ENCODE peak calls at places on chromosome 7, in six cellular contexts. One of them, this sample, is unnamed.

GRCh38 chr7:108570146-108570755 is 577 bp downstream of the DNAJB9 start:
- DNase-seq in fibroblast of mammary gland: peak; percentile 53
- DNase-seq in uterus: no peak
- DNase-seq in astrocyte: peak; percentile 31
- DNase-seq in GM06990: no peak
- DNase-seq in choroid plexus epithelial cell: peak; percentile 69
- DNase-seq in this sample: peak; percentile 39

GRCh38 chr7:144834516-144835165 is 1.2 kb downstream of the TPK1 start:
- DNase-seq in fibroblast of mammary gland: peak; percentile 41
- DNase-seq in uterus: no peak
- DNase-seq in astrocyte: no peak
- DNase-seq in GM06990: no peak
- DNase-seq in choroid plexus epithelial cell: peak; percentile 65
- DNase-seq in this sample: no peak

GRCh38 chr7:129363-130221 is 62.8 kb upstream of the FAM20C start:
- DNase-seq in fibroblast of mammary gland: peak; percentile 73
- DNase-seq in uterus: no peak
- DNase-seq in astrocyte: no peak
- DNase-seq in GM06990: no peak
- DNase-seq in choroid plexus epithelial cell: no peak
- DNase-seq in this sample: no peak

GRCh38 chr7:148963583-148964509 is 64.5 kb downstream of the PDIA4 start:
- DNase-seq in fibroblast of mammary gland: peak; percentile 31
- DNase-seq in uterus: no peak
- DNase-seq in astrocyte: no peak
- DNase-seq in GM06990: no peak
- DNase-seq in choroid plexus epithelial cell: peak; percentile 19
- DNase-seq in this sample: no peak

GRCh38 chr7:45709168-45710034 is 135.2 kb downstream of the ADCY1 start:
- DNase-seq in fibroblast of mammary gland: peak; percentile 70
- DNase-seq in uterus: no peak
- DNase-seq in astrocyte: no peak
- DNase-seq in GM06990: no peak
- DNase-seq in choroid plexus epithelial cell: no peak
- DNase-seq in this sample: no peak

GRCh38 chr7:81692146-81692905 is 77.5 kb downstream of the HGF start:
- DNase-seq in fibroblast of mammary gland: peak; percentile 97
- DNase-seq in uterus: no peak
- DNase-seq in astrocyte: peak; percentile 87
- DNase-seq in GM06990: no peak
- DNase-seq in choroid plexus epithelial cell: peak; percentile 44
- DNase-seq in this sample: no peak

GRCh38 chr7:22559829-22560489 is 60.0 kb upstream of the STEAP1B start:
- DNase-seq in fibroblast of mammary gland: peak; percentile 87
- DNase-seq in uterus: peak; percentile 71
- DNase-seq in astrocyte: peak; percentile 57
- DNase-seq in GM06990: no peak
- DNase-seq in choroid plexus epithelial cell: peak; percentile 91
- DNase-seq in this sample: no peak

GRCh38 chr7:114426824-114427223 is 12.2 kb downstream of the FOXP2 start:
- DNase-seq in fibroblast of mammary gland: peak; percentile 40
- DNase-seq in uterus: no peak
- DNase-seq in astrocyte: no peak
- DNase-seq in GM06990: no peak
- DNase-seq in choroid plexus epithelial cell: peak; percentile 72
- DNase-seq in this sample: no peak

GRCh38 chr7:11835260-11835659 is 3.3 kb upstream of the THSD7A start:
- DNase-seq in fibroblast of mammary gland: no peak
- DNase-seq in uterus: no peak
- DNase-seq in astrocyte: no peak
- DNase-seq in GM06990: no peak
- DNase-seq in choroid plexus epithelial cell: peak; percentile 30
- DNase-seq in this sample: no peak

GRCh38 chr7:30815016-30815854 is 44.0 kb downstream of the MINDY4 start:
- DNase-seq in fibroblast of mammary gland: peak; percentile 51
- DNase-seq in uterus: peak; percentile 45
- DNase-seq in astrocyte: no peak
- DNase-seq in GM06990: no peak
- DNase-seq in choroid plexus epithelial cell: no peak
- DNase-seq in this sample: no peak

GRCh38 chr7:365593-365992 is 75.6 kb downstream of the FOXL3 start:
- DNase-seq in fibroblast of mammary gland: no peak
- DNase-seq in uterus: no peak
- DNase-seq in astrocyte: no peak
- DNase-seq in GM06990: no peak
- DNase-seq in choroid plexus epithelial cell: no peak
- DNase-seq in this sample: no peak

GRCh38 chr7:141695803-141696289 is 6.1 kb downstream of the DENND11 start:
- DNase-seq in fibroblast of mammary gland: no peak
- DNase-seq in uterus: no peak
- DNase-seq in astrocyte: no peak
- DNase-seq in GM06990: no peak
- DNase-seq in choroid plexus epithelial cell: no peak
- DNase-seq in this sample: no peak

GRCh38 chr7:1387261-1387660 is 72.0 kb downstream of the MICALL2 start:
- DNase-seq in fibroblast of mammary gland: no peak
- DNase-seq in uterus: no peak
- DNase-seq in astrocyte: no peak
- DNase-seq in GM06990: no peak
- DNase-seq in choroid plexus epithelial cell: no peak
- DNase-seq in this sample: no peak

GRCh38 chr7:128000854-128001265 is 30.4 kb downstream of the LRRC4 start:
- DNase-seq in fibroblast of mammary gland: peak; percentile 30
- DNase-seq in uterus: no peak
- DNase-seq in astrocyte: no peak
- DNase-seq in GM06990: peak; percentile 17
- DNase-seq in choroid plexus epithelial cell: peak; percentile 13
- DNase-seq in this sample: peak; percentile 24

GRCh38 chr7:34491899-34492298 is 166.1 kb upstream of the NPSR1 start:
- DNase-seq in fibroblast of mammary gland: no peak
- DNase-seq in uterus: no peak
- DNase-seq in astrocyte: no peak
- DNase-seq in GM06990: no peak
- DNase-seq in choroid plexus epithelial cell: no peak
- DNase-seq in this sample: no peak

GRCh38 chr7:85719981-85720963 is 533.4 kb upstream of the SEMA3D start:
- DNase-seq in fibroblast of mammary gland: peak; percentile 83
- DNase-seq in uterus: no peak
- DNase-seq in astrocyte: peak; percentile 45
- DNase-seq in GM06990: no peak
- DNase-seq in choroid plexus epithelial cell: peak; percentile 88
- DNase-seq in this sample: peak; percentile 71

GRCh38 chr7:29270979-29271658 is 76.5 kb downstream of the CHN2 start:
- DNase-seq in fibroblast of mammary gland: no peak
- DNase-seq in uterus: no peak
- DNase-seq in astrocyte: peak; percentile 57
- DNase-seq in GM06990: no peak
- DNase-seq in choroid plexus epithelial cell: no peak
- DNase-seq in this sample: no peak

GRCh38 chr7:82319674-82320118 is 123.9 kb downstream of the CACNA2D1 start:
- DNase-seq in fibroblast of mammary gland: peak; percentile 91
- DNase-seq in uterus: peak; percentile 69
- DNase-seq in astrocyte: peak; percentile 84
- DNase-seq in GM06990: no peak
- DNase-seq in choroid plexus epithelial cell: peak; percentile 85
- DNase-seq in this sample: peak; percentile 41

GRCh38 chr7:43244232-43244631 is 131.8 kb downstream of the HECW1 start:
- DNase-seq in fibroblast of mammary gland: peak; percentile 58
- DNase-seq in uterus: no peak
- DNase-seq in astrocyte: no peak
- DNase-seq in GM06990: no peak
- DNase-seq in choroid plexus epithelial cell: no peak
- DNase-seq in this sample: no peak

GRCh38 chr7:33981221-33981620 is 75.9 kb downstream of the BMPER start:
- DNase-seq in fibroblast of mammary gland: peak; percentile 54
- DNase-seq in uterus: no peak
- DNase-seq in astrocyte: no peak
- DNase-seq in GM06990: no peak
- DNase-seq in choroid plexus epithelial cell: no peak
- DNase-seq in this sample: no peak

GRCh38 chr7:70392870-70393269 is 739.1 kb upstream of the GALNT17 start:
- DNase-seq in fibroblast of mammary gland: no peak
- DNase-seq in uterus: no peak
- DNase-seq in astrocyte: no peak
- DNase-seq in GM06990: no peak
- DNase-seq in choroid plexus epithelial cell: no peak
- DNase-seq in this sample: no peak

GRCh38 chr7:128247640-128248194 is 6.6 kb downstream of the LEP start:
- DNase-seq in fibroblast of mammary gland: peak; percentile 75
- DNase-seq in uterus: no peak
- DNase-seq in astrocyte: peak; percentile 18
- DNase-seq in GM06990: no peak
- DNase-seq in choroid plexus epithelial cell: peak; percentile 24
- DNase-seq in this sample: no peak

GRCh38 chr7:13524076-13524475 is 465.4 kb downstream of the ETV1 start:
- DNase-seq in fibroblast of mammary gland: no peak
- DNase-seq in uterus: no peak
- DNase-seq in astrocyte: no peak
- DNase-seq in GM06990: no peak
- DNase-seq in choroid plexus epithelial cell: peak; percentile 8
- DNase-seq in this sample: no peak

GRCh38 chr7:88452648-88453047 is 146.0 kb upstream of the STEAP4 start:
- DNase-seq in fibroblast of mammary gland: no peak
- DNase-seq in uterus: no peak
- DNase-seq in astrocyte: no peak
- DNase-seq in GM06990: no peak
- DNase-seq in choroid plexus epithelial cell: no peak
- DNase-seq in this sample: no peak

GRCh38 chr7:40551685-40552576 is 417.1 kb downstream of the SUGCT start:
- DNase-seq in fibroblast of mammary gland: peak; percentile 77
- DNase-seq in uterus: no peak
- DNase-seq in astrocyte: peak; percentile 82
- DNase-seq in GM06990: peak; percentile 2
- DNase-seq in choroid plexus epithelial cell: peak; percentile 89
- DNase-seq in this sample: no peak

GRCh38 chr7:84372155-84372621 is 177.6 kb upstream of the SEMA3A start:
- DNase-seq in fibroblast of mammary gland: peak; percentile 97
- DNase-seq in uterus: no peak
- DNase-seq in astrocyte: peak; percentile 99
- DNase-seq in GM06990: no peak
- DNase-seq in choroid plexus epithelial cell: peak; percentile 79
- DNase-seq in this sample: peak; percentile 89

GRCh38 chr7:24982917-24983316 is 2.9 kb upstream of the OSBPL3 start:
- DNase-seq in fibroblast of mammary gland: peak; percentile 25
- DNase-seq in uterus: no peak
- DNase-seq in astrocyte: no peak
- DNase-seq in GM06990: no peak
- DNase-seq in choroid plexus epithelial cell: no peak
- DNase-seq in this sample: no peak
- TF ChIP-seq CTCF in fibroblast of mammary gland: peak; percentile 45
- TF ChIP-seq CTCF in uterus: no peak
- TF ChIP-seq CTCF in astrocyte: no peak
- TF ChIP-seq CTCF in GM06990: no peak
- TF ChIP-seq CTCF in choroid plexus epithelial cell: peak; percentile 57
- TF ChIP-seq CTCF in this sample: peak; percentile 50

GRCh38 chr7:26198133-26198780 is 2.3 kb downstream of the HNRNPA2B1 start:
- DNase-seq in fibroblast of mammary gland: peak; percentile 43
- DNase-seq in uterus: no peak
- DNase-seq in astrocyte: no peak
- DNase-seq in GM06990: no peak
- DNase-seq in choroid plexus epithelial cell: no peak
- DNase-seq in this sample: no peak
- H3K4me3 ChIP-seq in fibroblast of mammary gland: peak overlapping the region; percentile 99
- H3K4me3 ChIP-seq in uterus: peak overlapping the region; percentile 97
- H3K4me3 ChIP-seq in astrocyte: peak overlapping the region; percentile 100
- H3K4me3 ChIP-seq in GM06990: peak overlapping the region; percentile 94
- H3K4me3 ChIP-seq in choroid plexus epithelial cell: peak overlapping the region; percentile 98
- H3K4me3 ChIP-seq in this sample: peak overlapping the region; percentile 99

GRCh38 chr7:28096713-28097112 is 83.9 kb downstream of the JAZF1 start:
- DNase-seq in fibroblast of mammary gland: peak; percentile 77
- DNase-seq in uterus: peak; percentile 53
- DNase-seq in astrocyte: no peak
- DNase-seq in GM06990: peak; percentile 3
- DNase-seq in choroid plexus epithelial cell: peak; percentile 85
- DNase-seq in this sample: no peak
- TF ChIP-seq CTCF in fibroblast of mammary gland: peak; percentile 90
- TF ChIP-seq CTCF in uterus: peak; percentile 82
- TF ChIP-seq CTCF in astrocyte: peak; percentile 94
- TF ChIP-seq CTCF in GM06990: peak; percentile 76
- TF ChIP-seq CTCF in choroid plexus epithelial cell: peak; percentile 87
- TF ChIP-seq CTCF in this sample: peak; percentile 82

GRCh38 chr7:107173691-107174406 is 5.0 kb downstream of the HBP1 start:
- DNase-seq in fibroblast of mammary gland: no peak
- DNase-seq in uterus: no peak
- DNase-seq in astrocyte: no peak
- DNase-seq in GM06990: peak; percentile 14
- DNase-seq in choroid plexus epithelial cell: no peak
- DNase-seq in this sample: no peak
- H3K4me3 ChIP-seq in fibroblast of mammary gland: no peak overlapping the region
- H3K4me3 ChIP-seq in uterus: no peak overlapping the region
- H3K4me3 ChIP-seq in astrocyte: no peak overlapping the region
- H3K4me3 ChIP-seq in GM06990: no peak overlapping the region
- H3K4me3 ChIP-seq in choroid plexus epithelial cell: no peak overlapping the region
- H3K4me3 ChIP-seq in this sample: no peak overlapping the region

GRCh38 chr7:50595538-50596102 is 30.4 kb upstream of the DDC start:
- DNase-seq in fibroblast of mammary gland: peak; percentile 76
- DNase-seq in uterus: peak; percentile 54
- DNase-seq in astrocyte: peak; percentile 36
- DNase-seq in GM06990: no peak
- DNase-seq in choroid plexus epithelial cell: peak; percentile 74
- DNase-seq in this sample: peak; percentile 24
- TF ChIP-seq CTCF in fibroblast of mammary gland: peak; percentile 59
- TF ChIP-seq CTCF in uterus: peak; percentile 44
- TF ChIP-seq CTCF in astrocyte: peak; percentile 47
- TF ChIP-seq CTCF in GM06990: peak; percentile 68
- TF ChIP-seq CTCF in choroid plexus epithelial cell: peak; percentile 73
- TF ChIP-seq CTCF in this sample: peak; percentile 70

GRCh38 chr7:139711991-139712753 is 65.6 kb downstream of the HIPK2 start:
- DNase-seq in fibroblast of mammary gland: no peak
- DNase-seq in uterus: no peak
- DNase-seq in astrocyte: no peak
- DNase-seq in GM06990: no peak
- DNase-seq in choroid plexus epithelial cell: no peak
- DNase-seq in this sample: no peak

GRCh38 chr7:139715194-139715815 is 62.5 kb downstream of the HIPK2 start:
- DNase-seq in fibroblast of mammary gland: no peak
- DNase-seq in uterus: no peak
- DNase-seq in astrocyte: no peak
- DNase-seq in GM06990: no peak
- DNase-seq in choroid plexus epithelial cell: no peak
- DNase-seq in this sample: no peak

GRCh38 chr7:139714163-139714901 is 63.5 kb downstream of the HIPK2 start:
- DNase-seq in fibroblast of mammary gland: no peak
- DNase-seq in uterus: no peak
- DNase-seq in astrocyte: no peak
- DNase-seq in GM06990: peak; percentile 80
- DNase-seq in choroid plexus epithelial cell: no peak
- DNase-seq in this sample: no peak

GRCh38 chr7:139713061-139713460 is 64.7 kb downstream of the HIPK2 start:
- DNase-seq in fibroblast of mammary gland: no peak
- DNase-seq in uterus: no peak
- DNase-seq in astrocyte: no peak
- DNase-seq in GM06990: no peak
- DNase-seq in choroid plexus epithelial cell: no peak
- DNase-seq in this sample: no peak

GRCh38 chr7:139713835-139714162 is 64.0 kb downstream of the HIPK2 start:
- DNase-seq in fibroblast of mammary gland: no peak
- DNase-seq in uterus: no peak
- DNase-seq in astrocyte: no peak
- DNase-seq in GM06990: no peak
- DNase-seq in choroid plexus epithelial cell: no peak
- DNase-seq in this sample: no peak
- H3K4me3 ChIP-seq in fibroblast of mammary gland: no peak overlapping the region
- H3K4me3 ChIP-seq in uterus: no peak overlapping the region
- H3K4me3 ChIP-seq in astrocyte: no peak overlapping the region
- H3K4me3 ChIP-seq in GM06990: no peak overlapping the region
- H3K4me3 ChIP-seq in choroid plexus epithelial cell: no peak overlapping the region
- H3K4me3 ChIP-seq in this sample: no peak overlapping the region

GRCh38 chr7:74656911-74657691 is 417 bp upstream of the GTF2I start:
- DNase-seq in fibroblast of mammary gland: peak; percentile 92
- DNase-seq in uterus: peak; percentile 98
- DNase-seq in astrocyte: peak; percentile 82
- DNase-seq in GM06990: peak; percentile 98
- DNase-seq in choroid plexus epithelial cell: peak; percentile 98
- DNase-seq in this sample: peak; percentile 76
- TF ChIP-seq CTCF in fibroblast of mammary gland: no peak
- TF ChIP-seq CTCF in uterus: peak; percentile 31
- TF ChIP-seq CTCF in astrocyte: no peak
- TF ChIP-seq CTCF in GM06990: peak; percentile 4
- TF ChIP-seq CTCF in choroid plexus epithelial cell: peak; percentile 9
- TF ChIP-seq CTCF in this sample: peak; percentile 28